ENCODE peak calls at places on chromosomes 4 and X, in nine cellular contexts. F is neural crest cell, L is fibroblast of lung, N is EH, O is HFF-Myc, J is A172, K is C1 segment of cervical spinal cord, I is NCI-H1092 treated with DMSO at 0.1 percent for 48 hours, S is substantia nigra. X is an unnamed sample.

GRCh38 chr4:146095867-146096266 is 79.7 kb upstream of the LSM6 start:
- DNase-seq in F (no peak), L (no peak), N (no peak), O (no peak), J (no peak), K (no peak), I (no peak), S (no peak), X (no peak)

GRCh38 chr4:40557741-40558140 is 71.9 kb downstream of the RBM47 start:
- DNase-seq in F (no peak), L (no peak), N (no peak), O (no peak), J (no peak), K (no peak), I (no peak), S (no peak), X (no peak)

GRCh38 chr4:10160280-10160856 is 43.8 kb upstream of the WDR1 start:
- DNase-seq in F (no peak), L (no peak), N (peak; percentile 43), O (no peak), J (no peak), K (peak; percentile 1), I (no peak), S (no peak), X (peak; percentile 50)

GRCh38 chr4:6727081-6727942 is 11.3 kb downstream of the BLOC1S4 start:
- DNase-seq in F (peak; percentile 72), L (peak; percentile 73), N (no peak), O (no peak), J (no peak), K (peak; percentile 89), I (no peak), S (peak; percentile 82), X (no peak)

GRCh38 chr4:110487873-110488272 is 11.9 kb downstream of the ENPEP start:
- DNase-seq in F (no peak), L (no peak), N (peak; percentile 22), O (no peak), J (no peak), K (no peak), I (no peak), S (no peak), X (peak; percentile 39)

GRCh38 chrX:28586891-28587635 is at the start of gene IL1RAPL1:
- DNase-seq in F (peak; percentile 35), L (peak; percentile 80), N (peak; percentile 23), O (peak; percentile 1), J (peak; percentile 75), K (peak; percentile 23), I (no peak), S (no peak), X (peak; percentile 52)

GRCh38 chrX:25158635-25159034 is 142.9 kb upstream of the ARX start:
- DNase-seq in F (no peak), L (peak; percentile 67), N (no peak), O (no peak), J (peak; percentile 94), K (no peak), I (no peak), S (no peak), X (peak; percentile 51)

GRCh38 chrX:46757593-46757992 is 1.3 kb downstream of the SLC9A7 start:
- DNase-seq in F (no peak), L (peak; percentile 52), N (peak; percentile 36), O (no peak), J (peak; percentile 29), K (no peak), I (no peak), S (no peak), X (peak; percentile 76)

GRCh38 chr4:74692973-74693372 is 101.3 kb downstream of the BTC start:
- DNase-seq in F (no peak), L (peak; percentile 65), N (peak; percentile 22), O (no peak), J (no peak), K (no peak), I (no peak), S (no peak), X (no peak)

GRCh38 chr4:139229534-139230039 is 50.4 kb downstream of the MGARP start:
- DNase-seq in F (no peak), L (peak; percentile 43), N (peak; percentile 70), O (no peak), J (peak; percentile 56), K (no peak), I (peak; percentile 54), S (no peak), X (peak; percentile 49)

GRCh38 chr4:52658671-52659015 is 458 bp downstream of the USP46 start:
- DNase-seq in F (no peak), L (no peak), N (no peak), O (no peak), J (no peak), K (peak; percentile 58), I (no peak), S (no peak), X (no peak)

GRCh38 chrX:28158019-28158777 is 176.9 kb upstream of the DCAF8L1 start:
- DNase-seq in F (no peak), L (no peak), N (no peak), O (no peak), J (no peak), K (no peak), I (no peak), S (no peak), X (no peak)

GRCh38 chr4:10087152-10087791 is 29.3 kb downstream of the WDR1 start:
- DNase-seq in F (no peak), L (no peak), N (no peak), O (no peak), J (no peak), K (no peak), I (no peak), S (no peak), X (no peak)

GRCh38 chr4:151715881-151716280 is 44.9 kb downstream of the GATB start:
- DNase-seq in F (no peak), L (no peak), N (no peak), O (no peak), J (no peak), K (no peak), I (no peak), S (no peak), X (no peak)

GRCh38 chr4:139460565-139460964 is 6.6 kb downstream of the RAB33B start:
- DNase-seq in F (no peak), L (no peak), N (no peak), O (no peak), J (no peak), K (no peak), I (no peak), S (no peak), X (no peak)

GRCh38 chr4:77264826-77265225 is 107.8 kb downstream of the CCNG2 start:
- DNase-seq in F (no peak), L (no peak), N (peak; percentile 15), O (no peak), J (no peak), K (no peak), I (no peak), S (no peak), X (peak; percentile 52)

GRCh38 chrX:125005863-125006262 is 313.8 kb upstream of the TEX13C start:
- DNase-seq in F (no peak), L (no peak), N (no peak), O (no peak), J (no peak), K (no peak), I (no peak), S (no peak), X (no peak)

GRCh38 chr4:24664956-24665355 is 80.6 kb upstream of the DHX15 start:
- DNase-seq in F (no peak), L (peak; percentile 43), N (peak; percentile 50), O (no peak), J (no peak), K (peak; percentile 60), I (no peak), S (no peak), X (no peak)

GRCh38 chr4:173524218-173525117 is 5.6 kb downstream of the HAND2 start:
- DNase-seq in F (no peak), L (no peak), N (no peak), O (no peak), J (no peak), K (no peak), I (no peak), S (no peak), X (no peak)

GRCh38 chr4:134601706-134602105 is 400.1 kb upstream of the PABPC4L start:
- DNase-seq in F (no peak), L (no peak), N (no peak), O (no peak), J (no peak), K (no peak), I (no peak), S (no peak), X (no peak)

GRCh38 chr4:185566972-185567749 is 31.9 kb upstream of the PDLIM3 start:
- DNase-seq in F (no peak), L (peak; percentile 87), N (peak; percentile 58), O (peak; percentile 19), J (no peak), K (peak; percentile 38), I (no peak), S (no peak), X (peak; percentile 81)

GRCh38 chrX:3154386-3154991 is 113.2 kb downstream of the ARSF start:
- DNase-seq in F (no peak), L (peak; percentile 37), N (no peak), O (no peak), J (no peak), K (no peak), I (no peak), S (no peak), X (no peak)

GRCh38 chrX:122878269-122878668 is 305.8 kb upstream of the GRIA3 start:
- DNase-seq in F (no peak), L (no peak), N (no peak), O (no peak), J (no peak), K (no peak), I (no peak), S (no peak), X (no peak)

GRCh38 chr4:55807556-55807955 is 12.0 kb upstream of the EXOC1L start:
- DNase-seq in F (no peak), L (no peak), N (no peak), O (no peak), J (no peak), K (no peak), I (no peak), S (no peak), X (no peak)

GRCh38 chr4:105472871-105473339 is 957 bp downstream of the PPA2 start:
- DNase-seq in F (no peak), L (peak; percentile 45), N (no peak), O (peak; percentile 2), J (no peak), K (no peak), I (no peak), S (no peak), X (no peak)

GRCh38 chrX:16999275-16999674 is 52.8 kb downstream of the REPS2 start:
- DNase-seq in F (no peak), L (no peak), N (peak; percentile 1), O (no peak), J (peak; percentile 28), K (no peak), I (no peak), S (no peak), X (peak; percentile 28)

GRCh38 chrX:70292788-70293187 is 2.9 kb downstream of the KIF4A start:
- DNase-seq in F (no peak), L (no peak), N (peak; percentile 18), O (no peak), J (no peak), K (no peak), I (no peak), S (no peak), X (no peak)

GRCh38 chrX:40085086-40085551 is 12.6 kb downstream of the BCOR start:
- DNase-seq in F (no peak), L (peak; percentile 72), N (peak; percentile 89), O (no peak), J (no peak), K (no peak), I (no peak), S (no peak), X (peak; percentile 77)

GRCh38 chr4:185305979-185306442 is 89.7 kb downstream of the LRP2BP start:
- DNase-seq in F (no peak), L (peak; percentile 99), N (peak; percentile 98), O (peak; percentile 47), J (peak; percentile 88), K (peak; percentile 41), I (no peak), S (no peak), X (peak; percentile 97)

GRCh38 chr4:78032446-78032845 is 24.7 kb upstream of the FRAS1 start:
- DNase-seq in F (no peak), L (no peak), N (no peak), O (peak; percentile 27), J (no peak), K (no peak), I (peak; percentile 95), S (no peak), X (no peak)

GRCh38 chr4:182190306-182190705 is 52.9 kb upstream of the TENM3 start:
- DNase-seq in F (no peak), L (peak; percentile 78), N (no peak), O (no peak), J (peak; percentile 41), K (no peak), I (no peak), S (no peak), X (peak; percentile 36)